ENCODE peak calls at places on chromosomes 5 and 9, in nine cellular contexts. K is body of pancreas; H is cardiac muscle cell; Z is PC-3; G is uterus; V is pancreas; X is tibial artery; Q is thyroid gland; O is CD8-positive, alpha-beta T cell. L is an unnamed sample.

GRCh38 chr9:132068604-132069003 is 11.1 kb downstream of the MED27 start:
- DNase-seq in G (no peak), Z (no peak), X (no peak), H (no peak), Q (no peak), V (no peak), O (no peak), K (no peak), L (peak; percentile 88)

GRCh38 chr5:151562019-151562707 is 29.0 kb downstream of the FAT2 start:
- DNase-seq in X (no peak), H (no peak), O (no peak), K (no peak), Z (no peak), V (no peak), G (no peak), Q (no peak), L (no peak)

GRCh38 chr9:4890242-4890641 is 94.8 kb upstream of the JAK2 start:
- DNase-seq in Q (no peak), V (no peak), Z (no peak), G (no peak), O (no peak), X (no peak), H (no peak), K (no peak), L (no peak)

GRCh38 chr5:157362982-157363381 is 97.0 kb upstream of the NIPAL4 start:
- DNase-seq in O (no peak), V (no peak), K (no peak), H (no peak), Q (no peak), X (no peak), G (no peak), Z (peak; percentile 61), L (no peak)

GRCh38 chr5:149221326-149221725 is 50.3 kb upstream of the AFAP1L1 start:
- DNase-seq in V (no peak), X (no peak), O (no peak), H (peak; percentile 42), Z (peak; percentile 20), Q (no peak), G (no peak), K (no peak), L (no peak)

GRCh38 chr5:15785636-15786035 is 285.7 kb downstream of the FBXL7 start:
- DNase-seq in G (no peak), Q (no peak), H (no peak), V (no peak), X (no peak), K (no peak), Z (no peak), O (no peak), L (no peak)

GRCh38 chr9:23790341-23791260 is 35.4 kb downstream of the ELAVL2 start:
- DNase-seq in O (no peak), K (no peak), Z (no peak), G (no peak), X (no peak), V (no peak), Q (no peak), H (no peak), L (no peak)

GRCh38 chr9:136047076-136047774 is 47.9 kb downstream of the NACC2 start:
- DNase-seq in H (no peak), O (no peak), K (no peak), Q (no peak), X (no peak), Z (no peak), G (no peak), V (peak; percentile 63), L (no peak)

DNA sequence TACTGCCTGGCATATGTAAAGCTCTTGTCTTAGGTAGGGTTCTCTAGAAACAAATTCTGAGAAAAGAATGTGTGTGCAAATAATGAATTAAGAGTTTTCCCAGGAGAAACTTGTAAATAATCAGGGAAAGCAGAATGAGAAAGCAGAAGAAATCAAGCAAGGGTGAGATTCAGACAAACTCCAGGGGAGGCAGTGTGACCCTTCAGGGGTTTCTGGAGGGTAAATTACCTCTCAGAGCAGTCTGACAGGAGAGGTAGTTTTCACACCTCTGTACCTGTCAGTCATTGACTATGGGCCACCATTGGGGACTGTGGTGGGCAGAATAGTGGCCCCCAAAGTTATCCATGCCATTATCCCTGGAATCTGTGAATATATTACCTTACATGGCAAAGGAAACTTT is 124.6 kb downstream of the KCTD16 start:
- DNase-seq in Z (no peak), Q (no peak), V (no peak), X (no peak), O (no peak), K (no peak), H (no peak), G (no peak), L (no peak)
- TF ChIP-seq CTCF in Z (no peak), Q (no peak), V (no peak), X (no peak), O (no peak), K (no peak), H (no peak), G (no peak), L (no peak)

DNA sequence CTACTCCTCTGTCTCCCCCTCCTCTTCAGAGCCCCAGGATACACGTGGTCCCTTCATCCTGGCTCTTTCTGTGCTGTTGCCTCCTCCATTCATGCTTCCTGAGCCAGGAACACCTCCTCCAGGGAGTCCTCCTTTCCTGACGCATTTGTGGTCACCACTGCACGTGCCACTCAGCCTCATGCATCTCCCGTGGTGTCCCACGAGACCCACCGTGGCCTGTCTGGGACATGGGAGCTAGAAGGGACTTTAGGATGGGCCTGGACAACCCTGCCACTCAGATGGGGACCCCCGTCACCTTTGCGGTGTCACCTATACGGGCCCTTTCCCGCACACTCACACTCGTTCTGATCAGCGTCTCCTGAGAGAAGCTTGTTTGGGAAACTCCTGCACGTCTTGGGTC is 6.7 kb downstream of the GLIPR2 start:
- DNase-seq in K (no peak), G (no peak), V (no peak), Z (no peak), Q (no peak), X (no peak), O (no peak), H (no peak), L (peak; percentile 32)
- H3K27ac ChIP-seq in K (no peak overlapping the region), G (peak overlapping the region; percentile 81), V (no peak overlapping the region), Z (no peak overlapping the region), Q (peak overlapping the region; percentile 48), X (peak overlapping the region; percentile 94), O (peak overlapping the region; percentile 57), H (no peak overlapping the region), L (peak overlapping the region; percentile 81)

DNA sequence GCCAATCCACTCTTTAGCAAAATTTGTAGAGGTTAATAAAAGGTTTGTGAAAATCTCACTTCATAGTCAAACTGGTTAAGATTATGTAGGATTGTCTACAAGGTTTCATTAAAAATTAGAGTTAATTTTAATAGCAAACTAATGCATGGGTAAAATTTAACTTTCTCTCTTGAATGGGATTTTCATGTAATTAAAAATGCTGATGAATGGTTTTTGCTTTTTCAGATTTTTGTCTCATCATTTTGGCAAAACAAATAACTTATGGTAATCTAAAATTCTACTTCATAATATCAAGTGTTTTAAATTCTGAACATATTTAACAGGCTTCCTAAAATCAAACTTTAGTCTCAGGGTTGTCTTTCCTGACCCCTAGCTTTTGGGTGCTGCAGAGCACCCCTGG is 113.8 kb upstream of the FAM174A start:
- DNase-seq in Q (no peak), X (no peak), O (no peak), K (no peak), Z (no peak), G (no peak), H (no peak), V (no peak), L (no peak)
- H3K4me3 ChIP-seq in Q (no peak overlapping the region), X (no peak overlapping the region), O (no peak overlapping the region), K (no peak overlapping the region), Z (no peak overlapping the region), G (no peak overlapping the region), H (no peak overlapping the region), V (no peak overlapping the region), L (no peak overlapping the region)

GRCh38 chr5:53922508-53923498 is 362.4 kb downstream of the NDUFS4 start:
- DNase-seq in K (no peak), H (no peak), O (no peak), G (no peak), X (no peak), Z (no peak), V (no peak), Q (no peak), L (no peak)

GRCh38 chr5:53913941-53914340 is 353.5 kb downstream of the NDUFS4 start:
- DNase-seq in Q (no peak), V (no peak), G (no peak), H (no peak), Z (no peak), X (no peak), K (no peak), O (no peak), L (no peak)

GRCh38 chr5:53915120-53915519 is 354.7 kb downstream of the NDUFS4 start:
- DNase-seq in K (no peak), Q (no peak), Z (no peak), G (no peak), H (no peak), V (no peak), X (no peak), O (no peak), L (no peak)

DNA sequence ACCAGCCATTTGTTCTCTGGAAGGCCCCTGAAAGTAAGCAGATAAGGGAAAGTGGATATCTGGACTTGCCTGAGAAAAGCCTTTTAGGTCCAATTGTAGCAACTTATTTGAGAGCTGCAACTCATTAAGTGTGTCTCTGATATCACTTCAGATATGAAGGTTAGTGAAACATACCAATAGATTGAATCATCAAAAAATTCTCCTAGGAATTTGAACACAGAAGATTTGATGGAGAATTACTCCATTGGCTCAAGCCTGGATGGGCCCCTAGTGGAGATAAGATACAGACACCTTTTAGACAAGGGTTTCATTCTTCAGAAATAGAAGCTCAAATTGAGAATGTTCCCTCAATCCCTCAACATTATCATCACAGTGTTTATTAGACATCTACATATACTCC is 356.7 kb downstream of the NDUFS4 start:
- DNase-seq in V (no peak), H (peak; percentile 47), O (no peak), Q (no peak), G (no peak), Z (peak; percentile 25), K (no peak), X (no peak), L (no peak)
- TF ChIP-seq CTCF in V (no peak), H (no peak), O (no peak), Q (no peak), G (no peak), Z (peak; percentile 44), K (no peak), X (no peak), L (no peak)

GRCh38 chr5:158740358-158740757 is 359.4 kb downstream of the EBF1 start:
- DNase-seq in X (no peak), Z (no peak), V (no peak), O (no peak), G (no peak), Q (no peak), K (no peak), H (no peak), L (no peak)
- H3K27ac ChIP-seq in X (peak overlapping the region; percentile 46), Z (no peak overlapping the region), V (no peak overlapping the region), O (no peak overlapping the region), G (peak overlapping the region; percentile 59), Q (no peak overlapping the region), K (no peak overlapping the region), H (no peak overlapping the region), L (no peak overlapping the region)

DNA sequence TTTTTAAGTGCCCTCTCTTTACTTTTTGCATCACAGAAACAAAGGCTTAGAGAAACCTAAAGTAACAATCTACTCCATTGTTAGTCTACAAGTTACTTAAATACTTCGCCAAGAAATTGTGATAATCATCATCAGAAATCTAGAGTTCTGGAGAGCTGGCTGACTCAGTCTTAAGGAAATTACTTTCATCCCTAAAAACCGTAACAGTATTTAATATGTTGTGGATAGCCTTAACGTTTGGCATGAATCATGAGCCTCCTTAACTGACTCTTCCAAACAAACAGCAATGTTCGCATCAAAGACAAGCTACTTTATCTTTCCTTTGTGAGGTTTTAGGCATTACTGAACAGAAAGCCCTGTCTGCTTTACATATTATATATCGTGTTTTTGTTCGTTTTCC is 128.7 kb downstream of the NIPBL start:
- DNase-seq in V (no peak), X (no peak), Q (no peak), O (no peak), K (no peak), H (peak; percentile 71), G (no peak), Z (peak; percentile 25), L (no peak)
- H3K4me3 ChIP-seq in V (no peak overlapping the region), X (no peak overlapping the region), Q (no peak overlapping the region), O (no peak overlapping the region), K (no peak overlapping the region), H (no peak overlapping the region), G (no peak overlapping the region), Z (no peak overlapping the region), L (no peak overlapping the region)